ENCODE peak calls at places on chromosomes 16 and 17, in five cellular contexts. F, J, V, N and H are unnamed samples.
A peak's percentile ranks its signal among the peaks of the same experiment; 100 is the strongest.

GRCh38 chr16:68992521-68992920 is 112.9 kb upstream of the HAS3 start:
- DNase-seq in N (no peak), V (no peak), J (peak; percentile 64), F (no peak), H (no peak)

GRCh38 chr17:67053438-67054000 is 9.2 kb downstream of the CACNG1 start:
- DNase-seq in F (no peak), V (peak; percentile 26), N (no peak), J (no peak), H (no peak)

GRCh38 chr16:48008011-48008410 is 147.8 kb downstream of the ABCC12 start:
- DNase-seq in J (no peak), N (no peak), V (no peak), F (no peak), H (no peak)

GRCh38 chr16:53945996-53946395 is 242.0 kb downstream of the FTO start:
- DNase-seq in N (no peak), J (peak; percentile 36), F (peak; percentile 10), V (no peak), H (peak; percentile 72)

GRCh38 chr16:12061336-12062055 is 85.0 kb downstream of the SNX29 start:
- DNase-seq in N (no peak), V (no peak), F (no peak), J (peak; percentile 26), H (no peak)

GRCh38 chr17:61650749-61651148 is 59.7 kb upstream of the NACA2 start:
- DNase-seq in J (no peak), N (no peak), V (no peak), F (no peak), H (no peak)

GRCh38 chr16:51095890-51096626 is 55.0 kb downstream of the SALL1 start:
- DNase-seq in F (no peak), N (no peak), V (no peak), J (no peak), H (no peak)

GRCh38 chr17:60079401-60079861 is 710 bp upstream of the HEATR6 start:
- DNase-seq in V (no peak), J (peak; percentile 47), F (no peak), N (no peak), H (peak; percentile 51)

GRCh38 chr17:7475764-7476422 is 3.5 kb downstream of the ZBTB4 start:
- DNase-seq in J (peak; percentile 35), N (no peak), V (no peak), F (no peak), H (peak; percentile 86)

GRCh38 chr17:1422907-1423306 is 22.9 kb upstream of the YWHAE start:
- DNase-seq in N (no peak), F (no peak), V (no peak), J (peak; percentile 92), H (no peak)

GRCh38 chr16:3282103-3282746 is 1.1 kb upstream of the ZNF263 start:
- DNase-seq in J (no peak), V (no peak), F (no peak), N (no peak), H (peak; percentile 92)

GRCh38 chr16:56525154-56525720 is 5.4 kb upstream of the BBS2 start:
- DNase-seq in N (peak; percentile 16), J (peak; percentile 48), V (no peak), F (no peak), H (no peak)

GRCh38 chr16:71364306-71364705 is 5.8 kb downstream of the CALB2 start:
- DNase-seq in F (no peak), J (no peak), N (no peak), V (no peak), H (no peak)

GRCh38 chr16:57360321-57360935 is 1.8 kb downstream of the CCL22 start:
- DNase-seq in N (no peak), J (no peak), F (no peak), V (no peak), H (no peak)

GRCh38 chr17:28443901-28444638 is 29.4 kb upstream of the SLC13A2 start:
- DNase-seq in N (no peak), J (no peak), V (no peak), F (no peak), H (no peak)

GRCh38 chr17:34226011-34226410 is 29.1 kb upstream of the CCL2 start:
- DNase-seq in J (peak; percentile 64), F (no peak), N (no peak), V (no peak), H (no peak)

GRCh38 chr16:30637952-30638351 is 12.8 kb upstream of the PRR14 start:
- DNase-seq in N (no peak), V (no peak), J (peak; percentile 74), F (peak; percentile 72), H (peak; percentile 87)

GRCh38 chr17:41907633-41908539 is 10.9 kb downstream of the ACLY start:
- DNase-seq in N (no peak), F (no peak), J (peak; percentile 27), V (no peak), H (no peak)

GRCh38 chr17:57215317-57215716 is 41.0 kb upstream of the MSI2 start:
- DNase-seq in F (no peak), N (no peak), J (peak; percentile 28), V (no peak), H (no peak)

GRCh38 chr16:27781981-27782880 is 232.3 kb downstream of the KATNIP start:
- DNase-seq in J (no peak), F (no peak), N (peak; percentile 46), V (no peak), H (no peak)